ENCODE peak calls at places on chromosomes 16 and 17, in six cellular contexts. R is activated T-cell treated with anti-CD3 and anti-CD28 coated beads for 48 hours; Z is activated CD4-positive, alpha-beta T cell treated with anti-CD3 and anti-CD28 coated beads for 24 hours; K is fibroblast of villous mesenchyme; B is HFFc6; S is NCI-H1436 treated with DMSO at 0.1 percent for 48 hours. G is an unnamed sample.

GRCh38 chr16:74738134-74738541 is 36.5 kb downstream of the FA2H start:
- DNase-seq in K (no peak), B (no peak), S (no peak), Z (no peak), R (no peak), G (no peak)

GRCh38 chr17:47240806-47241205 is 12.8 kb upstream of the ITGB3 start:
- DNase-seq in K (no peak), S (no peak), Z (no peak), R (no peak), B (no peak), G (no peak)

GRCh38 chr17:4643676-4644075 is 2.2 kb upstream of the ALOX15 start:
- DNase-seq in B (no peak), K (no peak), Z (no peak), S (no peak), R (no peak), G (no peak)

GRCh38 chr17:78416791-78417530 is 38.5 kb downstream of the PGS1 start:
- DNase-seq in Z (no peak), B (no peak), K (peak; percentile 88), R (no peak), S (peak; percentile 13), G (no peak)

GRCh38 chr16:48534601-48535340 is 75.2 kb downstream of the N4BP1 start:
- DNase-seq in R (no peak), B (no peak), Z (no peak), S (no peak), K (no peak), G (peak; percentile 51)

GRCh38 chr17:41538565-41538991 is 10.5 kb upstream of the KRT19 start:
- DNase-seq in R (no peak), B (peak; percentile 36), K (peak; percentile 32), S (no peak), Z (no peak), G (no peak)

GRCh38 chr17:18076941-18077340 is 10.8 kb upstream of the DRG2 start:
- DNase-seq in B (no peak), S (no peak), K (peak; percentile 15), Z (no peak), R (no peak), G (no peak)

GRCh38 chr17:43341705-43342600 is 56.8 kb upstream of the ARL4D start:
- DNase-seq in S (no peak), K (peak; percentile 53), Z (peak; percentile 20), B (peak; percentile 69), R (no peak), G (no peak)

GRCh38 chr16:56382901-56383355 is 42.4 kb downstream of the AMFR start:
- DNase-seq in S (no peak), R (no peak), Z (no peak), K (peak; percentile 22), B (peak; percentile 4), G (no peak)

GRCh38 chr17:67554634-67555033 is 163.1 kb upstream of the NOL11 start:
- DNase-seq in Z (no peak), K (no peak), B (no peak), R (no peak), S (no peak), G (no peak)

GRCh38 chr16:75261590-75262078 is 10.2 kb upstream of the BCAR1 start:
- DNase-seq in B (no peak), K (no peak), R (no peak), S (no peak), Z (no peak), G (no peak)

GRCh38 chr17:82388223-82388921 is 16.8 kb downstream of the UTS2R start:
- DNase-seq in K (no peak), R (no peak), B (no peak), Z (no peak), S (no peak), G (no peak)

G was measured in sciatic nerve.